ENCODE peak calls at places on chromosomes 5 and 9, in nine cellular contexts. One of them, this sample, is unnamed.

GRCh38 chr5:167096816-167097215 is 1194.6 kb upstream of the WWC1 start:
- DNase-seq in transverse colon: no peak
- DNase-seq in cardiac muscle cell: peak
- DNase-seq in fibroblast of lung: peak
- DNase-seq in endothelial cell: no peak
- DNase-seq in tibial nerve: no peak
- DNase-seq in fibroblast of pulmonary artery: peak
- DNase-seq in right atrium auricular region: no peak
- DNase-seq in WERI-Rb-1: no peak
- DNase-seq in this sample: no peak

GRCh38 chr9:76654575-76654974 is 109.7 kb upstream of the PCA3 start:
- DNase-seq in transverse colon: no peak
- DNase-seq in cardiac muscle cell: peak
- DNase-seq in fibroblast of lung: peak
- DNase-seq in endothelial cell: no peak
- DNase-seq in tibial nerve: no peak
- DNase-seq in fibroblast of pulmonary artery: peak
- DNase-seq in right atrium auricular region: no peak
- DNase-seq in WERI-Rb-1: no peak
- DNase-seq in this sample: no peak

GRCh38 chr5:133732536-133732935 is 120.2 kb upstream of the FSTL4 start:
- DNase-seq in transverse colon: no peak
- DNase-seq in cardiac muscle cell: no peak
- DNase-seq in fibroblast of lung: no peak
- DNase-seq in endothelial cell: no peak
- DNase-seq in tibial nerve: no peak
- DNase-seq in fibroblast of pulmonary artery: no peak
- DNase-seq in right atrium auricular region: no peak
- DNase-seq in WERI-Rb-1: no peak
- DNase-seq in this sample: no peak

GRCh38 chr5:137440800-137441199 is 58.3 kb downstream of the SPOCK1 start:
- DNase-seq in transverse colon: no peak
- DNase-seq in cardiac muscle cell: no peak
- DNase-seq in fibroblast of lung: no peak
- DNase-seq in endothelial cell: no peak
- DNase-seq in tibial nerve: no peak
- DNase-seq in fibroblast of pulmonary artery: no peak
- DNase-seq in right atrium auricular region: no peak
- DNase-seq in WERI-Rb-1: no peak
- DNase-seq in this sample: no peak

GRCh38 chr9:129491486-129491855 is 129.4 kb downstream of the C9orf50 start:
- DNase-seq in transverse colon: peak
- DNase-seq in cardiac muscle cell: no peak
- DNase-seq in fibroblast of lung: no peak
- DNase-seq in endothelial cell: no peak
- DNase-seq in tibial nerve: no peak
- DNase-seq in fibroblast of pulmonary artery: peak
- DNase-seq in right atrium auricular region: peak
- DNase-seq in WERI-Rb-1: no peak
- DNase-seq in this sample: no peak

GRCh38 chr5:142145106-142145900 is 36.7 kb downstream of the NDFIP1 start:
- DNase-seq in transverse colon: peak
- DNase-seq in cardiac muscle cell: peak
- DNase-seq in fibroblast of lung: peak
- DNase-seq in endothelial cell: peak
- DNase-seq in tibial nerve: peak
- DNase-seq in fibroblast of pulmonary artery: peak
- DNase-seq in right atrium auricular region: no peak
- DNase-seq in WERI-Rb-1: peak
- DNase-seq in this sample: peak

GRCh38 chr9:92563701-92564100 is 27.9 kb upstream of the ECM2 start:
- DNase-seq in transverse colon: no peak
- DNase-seq in cardiac muscle cell: peak
- DNase-seq in fibroblast of lung: no peak
- DNase-seq in endothelial cell: no peak
- DNase-seq in tibial nerve: no peak
- DNase-seq in fibroblast of pulmonary artery: peak
- DNase-seq in right atrium auricular region: no peak
- DNase-seq in WERI-Rb-1: no peak
- DNase-seq in this sample: no peak

GRCh38 chr9:115548826-115549225 is 430.9 kb upstream of the TNC start:
- DNase-seq in transverse colon: no peak
- DNase-seq in cardiac muscle cell: peak
- DNase-seq in fibroblast of lung: peak
- DNase-seq in endothelial cell: no peak
- DNase-seq in tibial nerve: no peak
- DNase-seq in fibroblast of pulmonary artery: no peak
- DNase-seq in right atrium auricular region: no peak
- DNase-seq in WERI-Rb-1: no peak
- DNase-seq in this sample: no peak

GRCh38 chr9:74639112-74639511 is 142.0 kb downstream of the RORB start:
- DNase-seq in transverse colon: no peak
- DNase-seq in cardiac muscle cell: no peak
- DNase-seq in fibroblast of lung: no peak
- DNase-seq in endothelial cell: no peak
- DNase-seq in tibial nerve: no peak
- DNase-seq in fibroblast of pulmonary artery: no peak
- DNase-seq in right atrium auricular region: no peak
- DNase-seq in WERI-Rb-1: no peak
- DNase-seq in this sample: no peak

GRCh38 chr9:74643303-74643933 is 146.3 kb downstream of the RORB start:
- DNase-seq in transverse colon: no peak
- DNase-seq in cardiac muscle cell: no peak
- DNase-seq in fibroblast of lung: no peak
- DNase-seq in endothelial cell: no peak
- DNase-seq in tibial nerve: no peak
- DNase-seq in fibroblast of pulmonary artery: no peak
- DNase-seq in right atrium auricular region: no peak
- DNase-seq in WERI-Rb-1: no peak
- DNase-seq in this sample: no peak

GRCh38 chr9:74642376-74642775 is 145.2 kb downstream of the RORB start:
- DNase-seq in transverse colon: no peak
- DNase-seq in cardiac muscle cell: no peak
- DNase-seq in fibroblast of lung: no peak
- DNase-seq in endothelial cell: no peak
- DNase-seq in tibial nerve: no peak
- DNase-seq in fibroblast of pulmonary artery: no peak
- DNase-seq in right atrium auricular region: no peak
- DNase-seq in WERI-Rb-1: no peak
- DNase-seq in this sample: no peak

GRCh38 chr9:74645007-74645639 is 148.0 kb downstream of the RORB start:
- DNase-seq in transverse colon: no peak
- DNase-seq in cardiac muscle cell: peak
- DNase-seq in fibroblast of lung: no peak
- DNase-seq in endothelial cell: peak
- DNase-seq in tibial nerve: no peak
- DNase-seq in fibroblast of pulmonary artery: peak
- DNase-seq in right atrium auricular region: no peak
- DNase-seq in WERI-Rb-1: peak
- DNase-seq in this sample: peak

DNA sequence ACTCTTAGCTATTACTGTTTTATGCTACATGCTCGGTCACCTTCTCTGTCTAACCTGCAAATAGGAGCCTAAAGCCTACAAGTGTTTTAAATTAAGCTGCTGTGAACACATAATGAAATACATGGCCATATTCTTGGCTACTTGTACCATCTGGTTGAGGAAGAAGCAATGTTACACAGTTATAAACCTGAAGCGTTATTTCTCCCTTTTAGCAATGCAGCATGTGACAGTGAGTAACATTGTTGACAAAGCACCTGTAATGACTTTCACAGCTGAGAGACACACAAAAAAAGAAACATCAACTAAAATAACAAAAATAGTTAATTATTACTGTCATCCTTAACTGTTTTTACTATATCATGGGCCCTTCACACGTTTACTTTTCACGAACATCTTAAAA is 146.9 kb downstream of the RORB start:
- DNase-seq in transverse colon: no peak
- DNase-seq in cardiac muscle cell: no peak
- DNase-seq in fibroblast of lung: no peak
- DNase-seq in endothelial cell: no peak
- DNase-seq in tibial nerve: no peak
- DNase-seq in fibroblast of pulmonary artery: no peak
- DNase-seq in right atrium auricular region: no peak
- DNase-seq in WERI-Rb-1: no peak
- DNase-seq in this sample: no peak
- TF ChIP-seq CTCF in transverse colon: no peak
- TF ChIP-seq CTCF in cardiac muscle cell: no peak
- TF ChIP-seq CTCF in fibroblast of lung: no peak
- TF ChIP-seq CTCF in endothelial cell: no peak
- TF ChIP-seq CTCF in tibial nerve: no peak
- TF ChIP-seq CTCF in fibroblast of pulmonary artery: no peak
- TF ChIP-seq CTCF in right atrium auricular region: no peak
- TF ChIP-seq CTCF in WERI-Rb-1: no peak
- TF ChIP-seq CTCF in this sample: no peak

DNA sequence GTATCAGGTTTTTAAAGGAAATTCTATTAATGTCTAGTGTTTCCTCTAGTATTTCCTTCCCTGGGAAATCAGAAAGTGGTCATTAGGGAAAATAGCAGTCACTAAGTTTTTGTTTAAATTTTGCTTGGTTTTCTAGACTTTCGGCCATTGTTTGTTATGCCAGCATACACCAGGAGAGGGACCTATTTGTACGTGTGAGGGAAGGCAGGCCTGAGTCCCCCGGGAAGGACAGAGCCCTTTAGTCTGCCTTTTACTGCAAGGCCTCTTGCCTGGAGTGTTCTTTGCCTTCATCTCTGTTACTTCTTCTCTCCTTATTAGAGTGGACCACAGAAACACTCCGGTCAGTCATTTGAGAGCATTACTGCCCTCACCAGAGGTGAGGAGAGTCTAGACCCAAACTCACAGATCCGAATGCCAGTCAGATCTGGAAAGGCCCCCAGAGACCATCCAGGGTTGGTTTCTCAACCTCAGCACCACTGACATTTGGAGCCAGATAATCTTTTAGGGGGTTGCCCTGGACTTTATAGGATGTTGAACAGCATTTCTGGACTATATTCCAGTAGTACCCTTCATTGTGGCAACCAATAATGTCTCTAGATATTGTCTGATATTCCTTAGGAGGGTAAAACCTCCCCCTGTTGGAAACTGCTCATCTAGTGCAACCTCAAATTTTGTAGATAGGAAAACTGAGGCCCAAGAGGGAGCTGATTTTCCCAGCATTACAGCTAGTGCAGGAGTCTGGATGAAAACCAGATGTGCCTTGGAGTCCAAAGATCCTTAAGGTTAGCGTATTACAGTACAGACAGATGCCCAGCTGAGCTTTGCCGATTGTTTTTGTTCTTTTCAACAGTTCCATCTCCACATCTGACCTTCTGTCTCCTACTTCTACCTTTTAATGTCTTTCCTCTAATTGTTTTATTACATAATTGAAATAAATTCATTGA is 93.0 kb upstream of the NIPAL4 start:
- DNase-seq in transverse colon: no peak
- DNase-seq in cardiac muscle cell: peak
- DNase-seq in fibroblast of lung: peak
- DNase-seq in endothelial cell: peak
- DNase-seq in tibial nerve: peak
- DNase-seq in fibroblast of pulmonary artery: peak
- DNase-seq in right atrium auricular region: no peak
- DNase-seq in WERI-Rb-1: no peak
- DNase-seq in this sample: peak
- TF ChIP-seq CTCF in transverse colon: peak
- TF ChIP-seq CTCF in cardiac muscle cell: peak
- TF ChIP-seq CTCF in fibroblast of lung: peak
- TF ChIP-seq CTCF in endothelial cell: peak
- TF ChIP-seq CTCF in tibial nerve: no peak
- TF ChIP-seq CTCF in fibroblast of pulmonary artery: peak
- TF ChIP-seq CTCF in right atrium auricular region: peak
- TF ChIP-seq CTCF in WERI-Rb-1: peak
- TF ChIP-seq CTCF in this sample: peak

GRCh38 chr5:88144219-88145040 is 124.2 kb downstream of the TMEM161B start:
- DNase-seq in transverse colon: no peak
- DNase-seq in cardiac muscle cell: no peak
- DNase-seq in fibroblast of lung: no peak
- DNase-seq in endothelial cell: peak
- DNase-seq in tibial nerve: no peak
- DNase-seq in fibroblast of pulmonary artery: no peak
- DNase-seq in right atrium auricular region: no peak
- DNase-seq in WERI-Rb-1: no peak
- DNase-seq in this sample: peak

GRCh38 chr5:88141695-88141979 is 127.0 kb downstream of the TMEM161B start:
- DNase-seq in transverse colon: no peak
- DNase-seq in cardiac muscle cell: no peak
- DNase-seq in fibroblast of lung: no peak
- DNase-seq in endothelial cell: no peak
- DNase-seq in tibial nerve: no peak
- DNase-seq in fibroblast of pulmonary artery: no peak
- DNase-seq in right atrium auricular region: no peak
- DNase-seq in WERI-Rb-1: no peak
- DNase-seq in this sample: no peak

GRCh38 chr5:88143693-88144218 is 124.9 kb downstream of the TMEM161B start:
- DNase-seq in transverse colon: no peak
- DNase-seq in cardiac muscle cell: no peak
- DNase-seq in fibroblast of lung: no peak
- DNase-seq in endothelial cell: no peak
- DNase-seq in tibial nerve: no peak
- DNase-seq in fibroblast of pulmonary artery: no peak
- DNase-seq in right atrium auricular region: no peak
- DNase-seq in WERI-Rb-1: no peak
- DNase-seq in this sample: no peak

GRCh38 chr5:88140863-88141694 is 127.6 kb downstream of the TMEM161B start:
- DNase-seq in transverse colon: peak
- DNase-seq in cardiac muscle cell: peak
- DNase-seq in fibroblast of lung: peak
- DNase-seq in endothelial cell: peak
- DNase-seq in tibial nerve: peak
- DNase-seq in fibroblast of pulmonary artery: peak
- DNase-seq in right atrium auricular region: peak
- DNase-seq in WERI-Rb-1: peak
- DNase-seq in this sample: peak

DNA sequence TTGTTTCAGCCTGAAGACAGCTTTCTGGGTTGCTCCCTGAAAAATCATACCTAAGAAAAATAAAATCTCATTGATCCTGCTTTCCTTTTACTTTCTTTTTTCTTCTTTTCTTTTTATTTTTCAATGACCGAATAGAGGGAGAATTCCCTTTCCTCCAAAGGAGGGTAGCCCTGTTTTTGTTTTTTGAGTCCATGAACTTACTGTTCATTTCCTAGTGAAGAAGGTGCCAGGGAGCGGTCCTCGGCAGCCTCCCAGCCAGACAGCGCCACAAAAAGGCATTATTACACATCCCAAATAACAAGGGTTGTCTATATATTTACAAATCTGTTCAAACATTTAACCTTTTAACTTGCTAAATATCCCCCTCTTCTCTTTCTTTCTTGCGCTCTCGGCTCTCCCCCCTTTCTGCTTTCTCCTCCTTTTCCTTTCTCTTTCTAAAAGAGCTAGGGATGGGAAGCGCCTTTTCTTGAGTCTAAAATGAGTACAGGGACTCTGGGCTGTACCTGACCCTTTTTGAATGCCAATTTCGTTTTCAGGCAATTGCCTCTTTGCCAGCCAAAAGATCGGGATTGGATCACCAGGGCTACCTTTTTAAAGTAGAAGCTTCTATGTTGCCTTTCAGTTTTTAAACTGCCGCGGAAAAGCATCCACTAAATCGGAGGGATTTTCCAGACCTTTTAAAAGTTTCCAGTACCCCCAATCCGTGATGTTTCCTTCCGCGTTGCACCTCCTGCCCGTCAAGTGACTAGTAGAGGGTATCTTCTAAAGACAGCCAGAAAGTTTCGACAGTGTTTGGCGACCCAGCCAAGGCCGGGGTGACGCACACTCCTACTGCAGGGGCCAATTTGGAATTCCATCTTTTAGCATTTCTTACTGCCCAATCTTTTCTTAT is 125.6 kb downstream of the TMEM161B start:
- DNase-seq in transverse colon: peak
- DNase-seq in cardiac muscle cell: peak
- DNase-seq in fibroblast of lung: peak
- DNase-seq in endothelial cell: no peak
- DNase-seq in tibial nerve: no peak
- DNase-seq in fibroblast of pulmonary artery: peak
- DNase-seq in right atrium auricular region: peak
- DNase-seq in WERI-Rb-1: no peak
- DNase-seq in this sample: no peak
- TF ChIP-seq CTCF in transverse colon: no peak
- TF ChIP-seq CTCF in cardiac muscle cell: no peak
- TF ChIP-seq CTCF in fibroblast of lung: no peak
- TF ChIP-seq CTCF in endothelial cell: no peak
- TF ChIP-seq CTCF in tibial nerve: no peak
- TF ChIP-seq CTCF in fibroblast of pulmonary artery: no peak
- TF ChIP-seq CTCF in right atrium auricular region: no peak
- TF ChIP-seq CTCF in WERI-Rb-1: no peak
- TF ChIP-seq CTCF in this sample: no peak

GRCh38 chr5:6780802-6781391 is 67.7 kb downstream of the TENT4A start:
- DNase-seq in transverse colon: no peak
- DNase-seq in cardiac muscle cell: no peak
- DNase-seq in fibroblast of lung: no peak
- DNase-seq in endothelial cell: no peak
- DNase-seq in tibial nerve: no peak
- DNase-seq in fibroblast of pulmonary artery: no peak
- DNase-seq in right atrium auricular region: no peak
- DNase-seq in WERI-Rb-1: peak
- DNase-seq in this sample: no peak
- TF ChIP-seq CTCF in transverse colon: no peak
- TF ChIP-seq CTCF in cardiac muscle cell: peak
- TF ChIP-seq CTCF in fibroblast of lung: peak
- TF ChIP-seq CTCF in endothelial cell: peak
- TF ChIP-seq CTCF in tibial nerve: no peak
- TF ChIP-seq CTCF in fibroblast of pulmonary artery: peak
- TF ChIP-seq CTCF in right atrium auricular region: peak
- TF ChIP-seq CTCF in WERI-Rb-1: peak
- TF ChIP-seq CTCF in this sample: peak

This sample was measured in nephron progenitor cell.